ENCODE peak calls at places on chromosomes 4 and X, in seven cellular contexts. U, J, A, K, I, T and E are unnamed samples.

GRCh38 chrX:29555465-29556091 is 659.8 kb upstream of the MAGEB2 start:
- DNase-seq in U (no peak), J (no peak), A (no peak), K (no peak), I (no peak), T (no peak), E (no peak)

GRCh38 chrX:152929898-152930297 is 32.0 kb downstream of the ZNF185 start:
- DNase-seq in U (no peak), J (no peak), A (no peak), K (no peak), I (no peak), T (no peak), E (no peak)

GRCh38 chr4:1608821-1609500 is 75.2 kb downstream of the FAM53A start:
- DNase-seq in U (peak; percentile 69), J (no peak), A (no peak), K (no peak), I (no peak), T (no peak), E (no peak)

GRCh38 chr4:138158746-138159297 is 83.3 kb downstream of the SLC7A11 start:
- DNase-seq in U (no peak), J (no peak), A (no peak), K (no peak), I (peak; percentile 85), T (no peak), E (no peak)

GRCh38 chr4:123398151-123398802 is 1.7 kb downstream of the SPRY1 start:
- DNase-seq in U (peak; percentile 89), J (peak; percentile 68), A (peak; percentile 22), K (peak; percentile 54), I (peak; percentile 91), T (no peak), E (peak; percentile 61)

GRCh38 chr4:156377036-156377700 is 423.5 kb upstream of the CTSO start:
- DNase-seq in U (no peak), J (no peak), A (no peak), K (no peak), I (peak; percentile 64), T (no peak), E (no peak)

GRCh38 chr4:15521442-15522039 is 51.9 kb downstream of the CC2D2A start:
- DNase-seq in U (no peak), J (no peak), A (no peak), K (no peak), I (no peak), T (no peak), E (no peak)

GRCh38 chr4:124710911-124711310 is 1.6 kb downstream of the ANKRD50 start:
- DNase-seq in U (no peak), J (no peak), A (no peak), K (no peak), I (peak; percentile 41), T (no peak), E (no peak)

GRCh38 chrX:69137371-69137881 is 27.8 kb downstream of the PJA1 start:
- DNase-seq in U (no peak), J (no peak), A (no peak), K (no peak), I (peak; percentile 64), T (no peak), E (no peak)